ENCODE peak calls at places on chromosomes 16 and 17, in five cellular contexts. G is BJ, Q is cardiac fibroblast, H is pulmonary artery endothelial cell, N is GM23338. B is an unnamed sample.

GRCh38 chr17:71441098-71441497 is 679.7 kb upstream of the SOX9 start:
- DNase-seq in G (peak), Q (peak), H (no peak), N (no peak), B (no peak)

GRCh38 chr17:28950752-28951427 is 428 bp downstream of the PHF12 start:
- DNase-seq in G (no peak), Q (no peak), H (no peak), N (no peak), B (peak)

GRCh38 chr16:11949527-11949926 is 7.7 kb upstream of the NPIPB2 start:
- DNase-seq in G (no peak), Q (peak), N (peak), H (no peak), B (no peak)

GRCh38 chr17:17645961-17646360 is 35.3 kb upstream of the RAI1 start:
- DNase-seq in H (no peak), Q (peak), N (no peak), G (no peak), B (no peak)

GRCh38 chr16:4606354-4606753 is 8.3 kb downstream of the UBALD1 start:
- DNase-seq in Q (no peak), N (no peak), G (no peak), H (no peak), B (no peak)

GRCh38 chr17:41338961-41339485 is 11.6 kb downstream of the KRT33A start:
- DNase-seq in H (no peak), G (no peak), Q (peak), N (no peak), B (no peak)

GRCh38 chr17:17119533-17119932 is 77.3 kb downstream of the MPRIP start:
- DNase-seq in Q (peak), G (no peak), H (no peak), N (no peak), B (peak)

GRCh38 chr17:28760561-28760960 is 16.8 kb downstream of the TRAF4 start:
- DNase-seq in Q (no peak), N (no peak), G (no peak), H (no peak), B (no peak)

GRCh38 chr16:88558457-88559442 is 11.5 kb upstream of the ZC3H18 start:
- DNase-seq in N (peak), Q (peak), G (no peak), H (peak), B (no peak)

GRCh38 chr16:28155293-28155692 is 56.5 kb downstream of the XPO6 start:
- DNase-seq in N (no peak), H (no peak), G (no peak), Q (no peak), B (no peak)